ENCODE peak calls at places on chromosome 14, in six cellular contexts. One of them, this sample, is unnamed.

GRCh38 chr14:57865450-57866198 is at the start of gene SLC35F4:
- DNase-seq in HepG2: no peak
- DNase-seq in H1: peak
- DNase-seq in GM12891: no peak
- DNase-seq in K562: peak
- DNase-seq in GM12878: no peak
- DNase-seq in this sample: peak

GRCh38 chr14:37179896-37180502 is 7.6 kb upstream of the SLC25A21 start:
- DNase-seq in HepG2: no peak
- DNase-seq in H1: no peak
- DNase-seq in GM12891: no peak
- DNase-seq in K562: no peak
- DNase-seq in GM12878: no peak
- DNase-seq in this sample: no peak

GRCh38 chr14:105131241-105131640 is 37.3 kb downstream of the JAG2 start:
- DNase-seq in HepG2: no peak
- DNase-seq in H1: no peak
- DNase-seq in GM12891: no peak
- DNase-seq in K562: no peak
- DNase-seq in GM12878: no peak
- DNase-seq in this sample: no peak

GRCh38 chr14:101196795-101197590 is 293.5 kb upstream of the RTL1 start:
- DNase-seq in HepG2: no peak
- DNase-seq in H1: no peak
- DNase-seq in GM12891: no peak
- DNase-seq in K562: peak
- DNase-seq in GM12878: no peak
- DNase-seq in this sample: no peak

GRCh38 chr14:95056476-95056875 is 100.9 kb downstream of the DICER1 start:
- DNase-seq in HepG2: no peak
- DNase-seq in H1: no peak
- DNase-seq in GM12891: no peak
- DNase-seq in K562: no peak
- DNase-seq in GM12878: no peak
- DNase-seq in this sample: no peak

GRCh38 chr14:50335389-50335788 is 23.3 kb downstream of the DMAC2L start:
- DNase-seq in HepG2: peak
- DNase-seq in H1: peak
- DNase-seq in GM12891: no peak
- DNase-seq in K562: no peak
- DNase-seq in GM12878: no peak
- DNase-seq in this sample: no peak

GRCh38 chr14:100578552-100578951 is 8.7 kb downstream of the BEGAIN start:
- DNase-seq in HepG2: no peak
- DNase-seq in H1: no peak
- DNase-seq in GM12891: no peak
- DNase-seq in K562: no peak
- DNase-seq in GM12878: no peak
- DNase-seq in this sample: no peak

GRCh38 chr14:97106166-97106565 is 309.0 kb downstream of the VRK1 start:
- DNase-seq in HepG2: no peak
- DNase-seq in H1: no peak
- DNase-seq in GM12891: no peak
- DNase-seq in K562: no peak
- DNase-seq in GM12878: peak
- DNase-seq in this sample: peak

GRCh38 chr14:58638231-58639205 is 756 bp downstream of the DACT1 start:
- DNase-seq in HepG2: no peak
- DNase-seq in H1: no peak
- DNase-seq in GM12891: peak
- DNase-seq in K562: no peak
- DNase-seq in GM12878: no peak
- DNase-seq in this sample: no peak

GRCh38 chr14:55446127-55446736 is 5.8 kb upstream of the TBPL2 start:
- DNase-seq in HepG2: peak
- DNase-seq in H1: no peak
- DNase-seq in GM12891: peak
- DNase-seq in K562: peak
- DNase-seq in GM12878: no peak
- DNase-seq in this sample: no peak

GRCh38 chr14:69768873-69769272 is 1.9 kb downstream of the SRSF5 start:
- DNase-seq in HepG2: no peak
- DNase-seq in H1: no peak
- DNase-seq in GM12891: no peak
- DNase-seq in K562: no peak
- DNase-seq in GM12878: no peak
- DNase-seq in this sample: no peak

GRCh38 chr14:69769623-69770022 is 2.7 kb downstream of the SRSF5 start:
- DNase-seq in HepG2: no peak
- DNase-seq in H1: no peak
- DNase-seq in GM12891: no peak
- DNase-seq in K562: no peak
- DNase-seq in GM12878: no peak
- DNase-seq in this sample: no peak

GRCh38 chr14:69770559-69770958 is 3.6 kb downstream of the SRSF5 start:
- DNase-seq in HepG2: no peak
- DNase-seq in H1: no peak
- DNase-seq in GM12891: no peak
- DNase-seq in K562: no peak
- DNase-seq in GM12878: no peak
- DNase-seq in this sample: no peak

GRCh38 chr14:69766984-69767368 is at the start of gene SRSF5:
- DNase-seq in HepG2: peak
- DNase-seq in H1: peak
- DNase-seq in GM12891: peak
- DNase-seq in K562: peak
- DNase-seq in GM12878: peak
- DNase-seq in this sample: peak

GRCh38 chr14:69767369-69767999 is 542 bp downstream of the SRSF5 start:
- DNase-seq in HepG2: peak
- DNase-seq in H1: peak
- DNase-seq in GM12891: peak
- DNase-seq in K562: peak
- DNase-seq in GM12878: peak
- DNase-seq in this sample: peak
- TF ChIP-seq POLR2A in HepG2: peak
- TF ChIP-seq POLR2A in H1: peak
- TF ChIP-seq POLR2A in GM12891: no peak
- TF ChIP-seq POLR2A in K562: peak
- TF ChIP-seq POLR2A in GM12878: peak
- TF ChIP-seq POLR2A in this sample: no peak

GRCh38 chr14:24910408-24910986 is 139.4 kb downstream of the STXBP6 start:
- DNase-seq in HepG2: peak
- DNase-seq in H1: no peak
- DNase-seq in GM12891: no peak
- DNase-seq in K562: no peak
- DNase-seq in GM12878: no peak
- DNase-seq in this sample: no peak

GRCh38 chr14:24913746-24914145 is 136.2 kb downstream of the STXBP6 start:
- DNase-seq in HepG2: no peak
- DNase-seq in H1: no peak
- DNase-seq in GM12891: no peak
- DNase-seq in K562: no peak
- DNase-seq in GM12878: no peak
- DNase-seq in this sample: no peak

GRCh38 chr14:24911324-24912095 is 138.4 kb downstream of the STXBP6 start:
- DNase-seq in HepG2: no peak
- DNase-seq in H1: no peak
- DNase-seq in GM12891: no peak
- DNase-seq in K562: no peak
- DNase-seq in GM12878: peak
- DNase-seq in this sample: no peak

GRCh38 chr14:24915403-24915921 is 134.5 kb downstream of the STXBP6 start:
- DNase-seq in HepG2: no peak
- DNase-seq in H1: no peak
- DNase-seq in GM12891: no peak
- DNase-seq in K562: no peak
- DNase-seq in GM12878: no peak
- DNase-seq in this sample: no peak

DNA sequence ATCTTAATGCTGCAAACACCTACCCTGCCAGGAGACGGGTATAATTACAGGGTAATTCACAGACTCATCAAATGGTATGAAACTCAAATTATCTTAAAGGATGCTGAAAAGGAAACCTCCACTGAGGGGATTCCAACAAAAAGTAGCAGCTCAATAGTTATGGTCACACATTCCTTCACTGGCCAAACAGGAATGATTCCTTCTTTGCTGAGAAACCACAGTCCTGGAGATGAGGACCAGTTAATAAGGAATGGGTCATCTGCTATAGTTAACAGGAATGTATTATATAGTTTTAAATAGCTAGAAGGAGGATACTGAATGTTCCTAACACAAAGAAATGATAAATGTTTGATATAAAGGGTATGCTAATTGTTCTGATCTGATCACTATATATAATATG is 136.9 kb downstream of the STXBP6 start:
- DNase-seq in HepG2: no peak
- DNase-seq in H1: no peak
- DNase-seq in GM12891: no peak
- DNase-seq in K562: no peak
- DNase-seq in GM12878: no peak
- DNase-seq in this sample: no peak
- TF ChIP-seq TAF1 in HepG2: no peak
- TF ChIP-seq TAF1 in H1: no peak
- TF ChIP-seq TAF1 in GM12891: no peak
- TF ChIP-seq TAF1 in K562: no peak
- TF ChIP-seq TAF1 in GM12878: no peak
- TF ChIP-seq TAF1 in this sample: no peak

GRCh38 chr14:69005432-69006148 is 26.5 kb upstream of the ACTN1 start:
- DNase-seq in HepG2: peak
- DNase-seq in H1: no peak
- DNase-seq in GM12891: no peak
- DNase-seq in K562: no peak
- DNase-seq in GM12878: no peak
- DNase-seq in this sample: no peak
- TF ChIP-seq POLR2AphosphoS5 in HepG2: no peak
- TF ChIP-seq POLR2AphosphoS5 in H1: no peak
- TF ChIP-seq POLR2AphosphoS5 in GM12891: no peak
- TF ChIP-seq POLR2AphosphoS5 in K562: no peak
- TF ChIP-seq POLR2AphosphoS5 in GM12878: no peak
- TF ChIP-seq POLR2AphosphoS5 in this sample: no peak

DNA sequence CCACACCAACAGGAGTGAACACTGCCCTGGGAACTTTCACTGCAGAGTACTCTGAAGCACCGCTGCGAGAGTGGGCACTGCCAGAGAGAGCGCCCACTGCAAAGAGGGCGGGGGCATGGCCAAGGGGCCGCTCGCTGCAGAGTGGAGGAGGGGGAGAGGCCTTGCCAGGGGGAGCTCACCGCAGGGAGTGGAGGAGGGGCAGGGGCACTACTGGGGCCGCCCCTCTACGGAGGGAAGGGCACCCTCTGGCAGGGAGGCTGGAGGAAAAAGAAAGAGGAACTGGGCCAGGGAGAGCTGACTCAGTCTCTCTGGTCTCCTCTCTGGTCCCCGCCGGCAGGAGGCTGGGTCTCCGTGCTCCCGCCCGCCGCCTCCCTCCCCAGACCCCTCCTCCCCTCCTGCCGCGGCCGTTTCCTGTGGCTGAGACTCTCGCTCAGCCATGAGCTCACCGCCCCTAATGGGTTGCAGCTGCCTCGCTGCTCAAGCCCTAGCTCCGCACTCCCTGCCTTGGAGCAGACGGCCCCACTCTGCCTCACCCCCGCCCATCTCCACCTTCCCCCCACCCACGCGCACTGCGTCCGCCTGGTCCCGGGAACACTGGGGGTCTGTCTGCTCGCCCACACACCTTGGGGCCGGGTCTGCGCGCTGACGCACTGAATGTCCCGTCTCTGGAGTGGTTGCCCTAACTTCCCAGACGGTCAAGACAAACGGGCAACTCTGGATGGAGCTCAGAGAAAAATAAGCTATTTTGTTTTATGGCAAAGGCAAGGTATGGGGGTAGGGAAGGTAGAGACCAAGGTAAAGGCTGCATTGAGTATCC is 1.3 kb downstream of the ARHGEF40 start:
- DNase-seq in HepG2: peak
- DNase-seq in H1: no peak
- DNase-seq in GM12891: peak
- DNase-seq in K562: peak
- DNase-seq in GM12878: peak
- DNase-seq in this sample: peak
- TF ChIP-seq POLR2A in HepG2: no peak
- TF ChIP-seq POLR2A in H1: peak
- TF ChIP-seq POLR2A in GM12891: no peak
- TF ChIP-seq POLR2A in K562: no peak
- TF ChIP-seq POLR2A in GM12878: no peak
- TF ChIP-seq POLR2A in this sample: no peak

DNA sequence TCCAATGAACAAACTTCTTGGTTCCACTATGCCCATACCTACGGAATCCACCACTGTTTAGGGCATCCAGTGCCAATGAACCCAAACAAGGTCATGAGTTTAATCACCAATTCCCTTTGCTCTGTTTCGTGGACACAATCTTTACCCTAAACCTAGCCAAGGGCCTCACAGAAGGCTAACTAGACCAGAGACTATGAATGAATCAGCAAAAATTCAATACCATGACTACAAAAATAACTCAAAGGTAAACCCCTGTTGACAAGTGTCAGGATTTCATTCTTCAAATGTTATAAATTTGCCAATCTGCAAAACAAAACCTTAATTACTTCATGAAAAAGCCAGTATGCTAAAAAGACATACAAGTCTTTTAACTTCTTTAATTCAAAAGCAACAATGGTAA is 96.7 kb downstream of the CEP128 start:
- DNase-seq in HepG2: no peak
- DNase-seq in H1: no peak
- DNase-seq in GM12891: no peak
- DNase-seq in K562: no peak
- DNase-seq in GM12878: no peak
- DNase-seq in this sample: no peak
- TF ChIP-seq TAF1 in HepG2: no peak
- TF ChIP-seq TAF1 in H1: no peak
- TF ChIP-seq TAF1 in GM12891: no peak
- TF ChIP-seq TAF1 in K562: no peak
- TF ChIP-seq TAF1 in GM12878: no peak
- TF ChIP-seq TAF1 in this sample: no peak

GRCh38 chr14:102938191-102938590 is 15.7 kb downstream of the AMN start:
- DNase-seq in HepG2: no peak
- DNase-seq in H1: no peak
- DNase-seq in GM12891: no peak
- DNase-seq in K562: no peak
- DNase-seq in GM12878: no peak
- DNase-seq in this sample: no peak
- TF ChIP-seq POLR2AphosphoS5 in HepG2: no peak
- TF ChIP-seq POLR2AphosphoS5 in H1: no peak
- TF ChIP-seq POLR2AphosphoS5 in GM12891: no peak
- TF ChIP-seq POLR2AphosphoS5 in K562: no peak
- TF ChIP-seq POLR2AphosphoS5 in GM12878: no peak
- TF ChIP-seq POLR2AphosphoS5 in this sample: no peak

GRCh38 chr14:91866511-91867295 is 633 bp downstream of the TC2N start:
- DNase-seq in HepG2: no peak
- DNase-seq in H1: no peak
- DNase-seq in GM12891: no peak
- DNase-seq in K562: no peak
- DNase-seq in GM12878: no peak
- DNase-seq in this sample: no peak
- TF ChIP-seq POLR2A in HepG2: no peak
- TF ChIP-seq POLR2A in H1: no peak
- TF ChIP-seq POLR2A in GM12891: no peak
- TF ChIP-seq POLR2A in K562: no peak
- TF ChIP-seq POLR2A in GM12878: no peak
- TF ChIP-seq POLR2A in this sample: no peak